ENCODE peak calls at places on chromosomes 7 and 10, in ten cellular contexts. U, S, D, L, V, E, Q, K, I and W are unnamed samples.

GRCh38 chr10:125201108-125201524 is 40.8 kb upstream of the CTBP2 start:
- DNase-seq in Q (no peak), K (no peak), V (no peak), D (no peak), L (peak; percentile 33), U (peak; percentile 51), E (no peak), I (no peak), S (no peak), W (no peak)

GRCh38 chr10:15585303-15585715 is 134.4 kb downstream of the ITGA8 start:
- DNase-seq in E (peak; percentile 47), V (peak; percentile 30), I (peak; percentile 71), Q (peak; percentile 54), D (no peak), K (no peak), L (peak; percentile 58), S (peak; percentile 1), U (no peak), W (peak; percentile 48)

GRCh38 chr7:149053386-149053785 is 25.1 kb upstream of the PDIA4 start:
- DNase-seq in D (no peak), E (no peak), S (no peak), L (no peak), K (no peak), I (no peak), V (no peak), U (no peak), Q (no peak), W (no peak)

GRCh38 chr10:2924425-2924824 is 142.9 kb upstream of the PFKP start:
- DNase-seq in K (no peak), I (no peak), V (no peak), L (no peak), Q (no peak), U (no peak), S (no peak), E (no peak), D (no peak), W (no peak)

GRCh38 chr10:129853236-129853946 is 110.7 kb downstream of the EBF3 start:
- DNase-seq in S (no peak), K (peak; percentile 83), E (no peak), V (no peak), L (peak; percentile 11), I (no peak), D (no peak), U (no peak), Q (no peak), W (no peak)

GRCh38 chr7:151694828-151695580 is 175.3 kb upstream of the RHEB start:
- DNase-seq in E (no peak), L (no peak), U (no peak), Q (no peak), V (no peak), K (no peak), I (peak; percentile 57), S (no peak), D (peak; percentile 67), W (peak; percentile 42)

GRCh38 chr7:45573636-45574470 is at the start of gene ADCY1:
- DNase-seq in S (no peak), K (no peak), Q (peak; percentile 45), I (no peak), D (no peak), U (peak; percentile 86), V (no peak), E (no peak), L (no peak), W (no peak)

GRCh38 chr7:87364246-87364645 is 18.8 kb downstream of the CROT start:
- DNase-seq in I (no peak), D (no peak), E (no peak), K (no peak), Q (no peak), L (no peak), S (no peak), U (no peak), V (no peak), W (no peak)

GRCh38 chr10:108597657-108598319 is 1325.5 kb downstream of the XPNPEP1 start:
- DNase-seq in V (no peak), K (no peak), S (no peak), D (no peak), I (no peak), Q (no peak), L (no peak), E (no peak), U (no peak), W (no peak)